ENCODE peak calls at places on chromosomes 16 and 17, in four cellular contexts. B is endothelial cell of umbilical vein, I is A549, J is HepG2. R is an unnamed sample.
A peak's percentile ranks its signal among the peaks of the same experiment; 100 is the strongest.

GRCh38 chr17:12078791-12079190 is 58.1 kb downstream of the MAP2K4 start:
- DNase-seq in I (no peak), J (no peak), B (no peak), R (no peak)

GRCh38 chr16:10754941-10755340 is 11.3 kb downstream of the NUBP1 start:
- DNase-seq in J (no peak), I (no peak), B (peak; percentile 11), R (no peak)

GRCh38 chr16:83813818-83814653 is 6.3 kb downstream of the HSBP1 start:
- DNase-seq in J (peak; percentile 73), I (peak; percentile 40), B (peak; percentile 70), R (peak; percentile 46)

GRCh38 chr16:57165923-57166322 is 19.9 kb downstream of the PSME3IP1 start:
- DNase-seq in B (no peak), I (no peak), J (no peak), R (no peak)

GRCh38 chr16:50645858-50646257 is 35.3 kb downstream of the SNX20 start:
- DNase-seq in B (no peak), J (no peak), I (no peak), R (no peak)

GRCh38 chr16:1744338-1744840 is 27.0 kb downstream of the NME3 start:
- DNase-seq in J (no peak), I (no peak), B (no peak), R (no peak)

GRCh38 chr17:47615766-47616424 is 33.8 kb upstream of the KPNB1 start:
- DNase-seq in I (peak; percentile 66), J (peak; percentile 52), B (peak; percentile 61), R (peak; percentile 64)

GRCh38 chr16:391885-392335 is 5.1 kb upstream of the NME4 start:
- DNase-seq in B (peak; percentile 65), J (peak; percentile 60), I (peak; percentile 83), R (peak; percentile 76)

GRCh38 chr17:59512844-59513383 is 52.5 kb upstream of the DHX40 start:
- DNase-seq in I (no peak), J (no peak), B (no peak), R (no peak)

GRCh38 chr17:53633856-53634255 is 188.9 kb upstream of the KIF2B start:
- DNase-seq in J (no peak), I (no peak), B (no peak), R (no peak)

GRCh38 chr16:81695431-81695890 is 83.6 kb upstream of the PLCG2 start:
- DNase-seq in B (peak; percentile 95), I (no peak), J (no peak), R (no peak)

GRCh38 chr16:81696959-81697293 is 82.2 kb upstream of the PLCG2 start:
- DNase-seq in J (no peak), I (no peak), B (no peak), R (no peak)

GRCh38 chr16:81697886-81698635 is 81.0 kb upstream of the PLCG2 start:
- DNase-seq in J (no peak), I (no peak), B (peak; percentile 97), R (no peak)

GRCh38 chr16:81696136-81696958 is 82.7 kb upstream of the PLCG2 start:
- DNase-seq in B (no peak), I (no peak), J (no peak), R (no peak)

GRCh38 chr16:81697321-81697885 is 81.7 kb upstream of the PLCG2 start:
- DNase-seq in B (peak; percentile 79), J (peak; percentile 45), I (peak; percentile 76), R (peak; percentile 77)
- TF ChIP-seq MYC in B (no peak), J (no peak), I (no peak), R (peak; percentile 35)

GRCh38 chr17:21089145-21089544 is 37.6 kb upstream of the DHRS7B start:
- DNase-seq in B (no peak), I (no peak), J (no peak), R (no peak)
- TF ChIP-seq MYC in B (no peak), I (no peak), J (no peak), R (no peak)

DNA sequence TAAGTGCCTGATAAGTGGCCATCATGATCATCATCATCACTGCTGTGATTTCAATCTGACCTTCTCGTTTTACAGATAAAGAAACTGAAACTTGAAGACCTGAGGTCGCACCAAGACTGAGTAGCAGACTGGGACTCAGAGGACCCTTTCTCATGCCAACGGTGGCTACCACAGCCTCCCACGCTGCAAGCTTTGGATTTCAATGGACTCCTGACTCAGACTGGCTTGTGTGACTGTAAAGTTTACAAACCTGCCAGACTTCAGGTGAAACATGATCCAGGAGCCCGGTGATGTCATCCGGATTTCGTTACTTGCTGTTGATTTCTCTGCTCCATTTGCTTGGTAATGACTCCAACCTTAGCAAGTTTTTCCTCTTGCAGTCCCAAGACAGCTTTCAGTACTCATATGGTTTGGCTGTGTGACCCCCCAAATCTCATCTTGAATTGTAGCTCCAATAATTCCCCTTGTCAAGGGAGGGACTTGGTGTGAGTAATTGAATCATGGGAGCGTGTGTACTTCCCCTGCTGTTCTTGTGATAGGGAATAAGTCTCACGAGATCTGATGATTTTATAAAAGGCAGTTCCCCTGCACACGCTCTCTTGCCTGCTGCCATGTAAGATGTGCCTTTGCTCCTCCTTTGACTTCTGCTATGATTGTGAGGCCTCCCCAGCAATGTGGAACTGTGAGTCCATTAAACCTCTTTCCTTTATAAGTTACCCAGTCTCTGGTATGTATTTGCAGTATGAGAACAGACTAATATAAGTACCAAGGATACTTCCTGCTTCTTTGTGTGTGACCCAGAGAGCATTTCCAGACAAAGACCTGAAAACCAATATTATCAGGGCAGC is 26.7 kb upstream of the IRX6 start:
- DNase-seq in J (no peak), B (no peak), I (no peak), R (no peak)
- TF ChIP-seq MYC in J (no peak), B (no peak), I (no peak), R (no peak)

DNA sequence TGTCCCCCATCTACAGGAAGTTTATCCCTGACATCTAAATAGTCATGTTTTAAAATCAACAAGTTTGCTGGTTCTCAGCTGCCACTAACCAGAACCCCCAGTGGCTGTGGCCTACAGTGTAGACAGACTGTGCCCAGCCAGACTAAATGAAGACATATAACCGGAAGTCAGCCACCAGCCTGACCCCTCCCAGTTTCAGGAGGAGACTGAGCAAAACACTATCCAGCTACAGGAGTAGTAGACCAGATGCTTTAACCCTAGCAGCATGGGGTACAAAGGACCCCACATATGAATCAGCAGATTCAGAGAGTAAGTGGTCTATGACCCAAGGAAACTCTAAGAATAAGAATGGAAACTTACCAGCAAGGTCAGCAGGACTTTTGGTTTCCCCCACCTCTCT is 83.4 kb downstream of the HIC1 start:
- DNase-seq in J (no peak), B (no peak), I (no peak), R (peak; percentile 62)
- TF ChIP-seq MYC in J (no peak), B (no peak), I (no peak), R (no peak)